ENCODE peak calls at places on chromosomes 6 and 20, in ten cellular contexts. S is psoas muscle; T is A549; Y is activated B cell treated with CpG ODN at 0.5 μM for 24 hours; U is GM23338; R is CD4-positive, alpha-beta T cell; I is GM10248; E is BE2C; W is type B pancreatic cell; J is AG04450. D is an unnamed sample.

GRCh38 chr6:19834858-19835257 is 2.3 kb upstream of the ID4 start:
- DNase-seq in S (no peak), T (no peak), Y (no peak), U (no peak), R (no peak), I (no peak), E (no peak), W (no peak), J (no peak), D (no peak)

GRCh38 chr6:140817176-140817575 is 1315.5 kb upstream of the GJE1 start:
- DNase-seq in S (no peak), T (no peak), Y (no peak), U (no peak), R (no peak), I (no peak), E (no peak), W (no peak), J (no peak), D (no peak)

GRCh38 chr6:37819802-37820712 is 530 bp downstream of the ZFAND3 start:
- DNase-seq in S (peak), T (peak), Y (peak), U (peak), R (peak), I (no peak), E (peak), W (no peak), J (no peak), D (no peak)

GRCh38 chr6:34391023-34391485 is 1.4 kb downstream of the NUDT3 start:
- DNase-seq in S (peak), T (peak), Y (no peak), U (peak), R (no peak), I (no peak), E (peak), W (no peak), J (no peak), D (no peak)

GRCh38 chr6:126542052-126542451 is 202.1 kb downstream of the CENPW start:
- DNase-seq in S (no peak), T (no peak), Y (no peak), U (no peak), R (no peak), I (no peak), E (no peak), W (no peak), J (no peak), D (no peak)

GRCh38 chr20:24914388-24915241 is 34.5 kb upstream of the CST7 start:
- DNase-seq in S (no peak), T (no peak), Y (no peak), U (no peak), R (no peak), I (no peak), E (no peak), W (peak), J (no peak), D (no peak)

GRCh38 chr20:11970243-11970836 is 52.6 kb downstream of the BTBD3 start:
- DNase-seq in S (no peak), T (no peak), Y (no peak), U (no peak), R (no peak), I (no peak), E (no peak), W (no peak), J (no peak), D (no peak)

GRCh38 chr20:6651016-6651415 is 116.5 kb upstream of the BMP2 start:
- DNase-seq in S (peak), T (no peak), Y (no peak), U (no peak), R (no peak), I (no peak), E (no peak), W (no peak), J (no peak), D (no peak)

GRCh38 chr6:93644611-93645010 is 225.3 kb upstream of the EPHA7 start:
- DNase-seq in S (no peak), T (no peak), Y (no peak), U (no peak), R (no peak), I (no peak), E (no peak), W (no peak), J (no peak), D (no peak)

GRCh38 chr20:47681977-47682812 is 103.1 kb downstream of the SULF2 start:
- DNase-seq in S (peak), T (peak), Y (no peak), U (no peak), R (no peak), I (no peak), E (peak), W (no peak), J (no peak), D (no peak)

GRCh38 chr20:63686492-63687321 is 9.7 kb upstream of the TNFRSF6B start:
- DNase-seq in S (peak), T (peak), Y (no peak), U (no peak), R (no peak), I (no peak), E (no peak), W (no peak), J (peak), D (no peak)

GRCh38 chr6:128519132-128519930 is 1.1 kb downstream of the PTPRK start:
- DNase-seq in S (peak), T (peak), Y (no peak), U (peak), R (peak), I (peak), E (peak), W (peak), J (no peak), D (no peak)

GRCh38 chr20:16701296-16701695 is 28.5 kb upstream of the SNRPB2 start:
- DNase-seq in S (no peak), T (peak), Y (no peak), U (peak), R (peak), I (peak), E (peak), W (no peak), J (no peak), D (no peak)

GRCh38 chr6:105398859-105399258 is 4.0 kb downstream of the PREP start:
- DNase-seq in S (no peak), T (no peak), Y (no peak), U (no peak), R (no peak), I (no peak), E (no peak), W (no peak), J (no peak), D (no peak)

GRCh38 chr6:105509506-105510331 is 106.8 kb upstream of the PREP start:
- DNase-seq in S (no peak), T (peak), Y (no peak), U (peak), R (no peak), I (no peak), E (peak), W (no peak), J (no peak), D (no peak)

GRCh38 chr20:25057234-25058050 is 497 bp downstream of the ACSS1 start:
- DNase-seq in S (peak), T (peak), Y (peak), U (peak), R (peak), I (peak), E (peak), W (no peak), J (no peak), D (no peak)

GRCh38 chr20:51360451-51361230 is 181.9 kb downstream of the NFATC2 start:
- DNase-seq in S (no peak), T (peak), Y (no peak), U (no peak), R (no peak), I (no peak), E (no peak), W (no peak), J (peak), D (no peak)

GRCh38 chr6:143513410-143513809 is 1.9 kb upstream of the FUCA2 start:
- DNase-seq in S (no peak), T (peak), Y (no peak), U (peak), R (peak), I (peak), E (peak), W (no peak), J (no peak), D (no peak)
- TF ChIP-seq CTCF in S (peak), T (peak), Y (no peak), U (peak), R (peak), I (peak), E (peak), W (peak), J (peak), D (peak)

GRCh38 chr6:150667977-150668716 is 68.5 kb downstream of the PLEKHG1 start:
- DNase-seq in S (peak), T (peak), Y (no peak), U (peak), R (no peak), I (no peak), E (no peak), W (peak), J (peak), D (no peak)

GRCh38 chr6:150672792-150673191 is 73.1 kb downstream of the PLEKHG1 start:
- DNase-seq in S (no peak), T (no peak), Y (no peak), U (no peak), R (no peak), I (no peak), E (no peak), W (no peak), J (no peak), D (no peak)

GRCh38 chr6:150673720-150674361 is 74.2 kb downstream of the PLEKHG1 start:
- DNase-seq in S (no peak), T (no peak), Y (no peak), U (no peak), R (no peak), I (no peak), E (no peak), W (no peak), J (no peak), D (no peak)

GRCh38 chr6:150668882-150669476 is 69.3 kb downstream of the PLEKHG1 start:
- DNase-seq in S (no peak), T (no peak), Y (no peak), U (no peak), R (no peak), I (no peak), E (no peak), W (no peak), J (no peak), D (no peak)

DNA sequence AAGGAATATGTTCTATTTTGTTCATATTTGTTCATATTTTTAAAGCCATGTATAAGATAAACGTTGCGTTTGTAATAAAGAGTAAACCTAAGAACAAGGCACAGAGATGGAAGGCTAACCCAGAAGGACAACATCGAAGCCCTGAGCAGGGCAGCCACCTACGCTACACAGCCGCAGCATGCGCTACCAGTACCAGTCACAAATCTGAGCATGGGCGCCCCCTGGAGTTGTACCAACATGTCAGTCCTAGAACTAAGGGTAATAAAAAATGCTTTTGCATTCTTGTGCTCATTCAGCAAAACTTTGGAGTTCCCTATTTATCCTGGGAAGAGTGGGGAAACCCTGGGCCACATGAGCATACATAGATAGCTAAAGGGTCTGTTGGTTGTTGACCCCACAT is 70.6 kb downstream of the PLEKHG1 start:
- DNase-seq in S (no peak), T (no peak), Y (no peak), U (no peak), R (no peak), I (no peak), E (no peak), W (no peak), J (no peak), D (no peak)
- TF ChIP-seq CTCF in S (no peak), T (no peak), Y (no peak), U (peak), R (no peak), I (no peak), E (no peak), W (peak), J (no peak), D (no peak)

DNA sequence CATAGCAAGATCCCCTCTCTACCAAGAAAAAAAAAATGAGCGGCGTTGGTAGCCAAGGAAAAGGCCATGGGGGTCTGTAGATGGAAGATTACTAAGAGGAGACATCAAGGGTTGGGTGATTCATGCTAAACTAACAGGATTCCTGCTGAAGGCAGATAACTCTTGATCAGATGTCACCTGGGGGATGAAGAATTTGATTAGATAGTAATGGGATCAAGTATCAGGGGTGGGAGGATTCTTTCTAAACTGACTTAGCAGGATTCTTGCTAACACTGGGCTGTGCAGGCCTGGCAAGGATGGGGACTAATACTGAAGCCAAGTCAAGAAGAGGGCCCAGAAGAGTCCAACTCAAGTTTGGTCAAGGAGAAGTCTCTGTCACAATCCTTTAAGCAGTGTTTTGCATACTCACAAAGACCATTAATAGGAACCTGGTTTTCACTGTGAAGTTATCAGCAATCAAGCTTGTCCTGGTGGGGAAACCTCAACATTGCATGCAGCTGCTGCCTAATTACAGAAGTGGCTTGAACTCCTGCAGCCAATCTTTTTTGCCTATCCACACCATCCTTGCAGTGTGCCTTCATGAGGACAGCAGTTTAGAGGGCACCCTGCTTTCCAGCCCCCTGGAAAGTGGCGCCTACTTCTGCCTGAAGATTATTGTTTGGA is 61.3 kb downstream of the ANKRD6 start:
- DNase-seq in S (no peak), T (no peak), Y (no peak), U (peak), R (no peak), I (no peak), E (no peak), W (no peak), J (no peak), D (no peak)
- TF ChIP-seq CTCF in S (no peak), T (no peak), Y (no peak), U (peak), R (no peak), I (no peak), E (peak), W (peak), J (no peak), D (no peak)

GRCh38 chr6:100577425-100577824 is 112.7 kb upstream of the SIM1 start:
- DNase-seq in S (no peak), T (no peak), Y (no peak), U (no peak), R (no peak), I (no peak), E (no peak), W (no peak), J (no peak), D (no peak)

GRCh38 chr6:100574836-100575235 is 110.1 kb upstream of the SIM1 start:
- DNase-seq in S (no peak), T (no peak), Y (no peak), U (no peak), R (no peak), I (no peak), E (no peak), W (no peak), J (no peak), D (no peak)

GRCh38 chr6:100568255-100568654 is 103.5 kb upstream of the SIM1 start:
- DNase-seq in S (no peak), T (no peak), Y (no peak), U (no peak), R (no peak), I (no peak), E (no peak), W (no peak), J (no peak), D (no peak)

DNA sequence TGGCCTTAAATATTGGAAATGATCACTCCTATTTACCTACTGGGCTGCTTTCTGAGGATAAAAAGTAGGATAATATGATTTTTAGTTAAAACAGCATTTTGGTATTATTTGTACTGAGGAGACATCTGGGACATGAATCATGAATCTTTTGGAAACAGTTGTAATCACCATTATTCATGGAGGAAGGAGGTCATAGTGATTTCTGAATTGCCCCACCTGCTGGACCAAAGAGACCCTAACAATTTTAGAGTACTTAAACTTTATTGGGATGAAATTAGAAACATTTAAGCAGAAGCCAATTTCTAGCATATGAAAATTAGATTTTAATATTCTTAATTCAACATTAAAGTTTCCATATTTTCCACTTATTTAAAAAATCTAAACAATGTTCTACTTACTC is 108.4 kb upstream of the SIM1 start:
- DNase-seq in S (no peak), T (peak), Y (no peak), U (peak), R (no peak), I (no peak), E (peak), W (no peak), J (no peak), D (no peak)
- TF ChIP-seq CTCF in S (no peak), T (peak), Y (no peak), U (peak), R (peak), I (peak), E (peak), W (peak), J (peak), D (peak)

GRCh38 chr6:12150812-12151432 is 138.8 kb downstream of the HIVEP1 start:
- DNase-seq in S (no peak), T (peak), Y (no peak), U (peak), R (peak), I (no peak), E (peak), W (no peak), J (no peak), D (no peak)

GRCh38 chr6:12149944-12150510 is 137.9 kb downstream of the HIVEP1 start:
- DNase-seq in S (no peak), T (no peak), Y (no peak), U (no peak), R (no peak), I (no peak), E (no peak), W (no peak), J (no peak), D (no peak)

GRCh38 chr6:12148317-12148801 is 136.2 kb downstream of the HIVEP1 start:
- DNase-seq in S (no peak), T (peak), Y (no peak), U (no peak), R (no peak), I (no peak), E (no peak), W (no peak), J (no peak), D (no peak)

GRCh38 chr6:12148841-12149240 is 136.7 kb downstream of the HIVEP1 start:
- DNase-seq in S (no peak), T (no peak), Y (no peak), U (no peak), R (no peak), I (no peak), E (no peak), W (no peak), J (no peak), D (no peak)

DNA sequence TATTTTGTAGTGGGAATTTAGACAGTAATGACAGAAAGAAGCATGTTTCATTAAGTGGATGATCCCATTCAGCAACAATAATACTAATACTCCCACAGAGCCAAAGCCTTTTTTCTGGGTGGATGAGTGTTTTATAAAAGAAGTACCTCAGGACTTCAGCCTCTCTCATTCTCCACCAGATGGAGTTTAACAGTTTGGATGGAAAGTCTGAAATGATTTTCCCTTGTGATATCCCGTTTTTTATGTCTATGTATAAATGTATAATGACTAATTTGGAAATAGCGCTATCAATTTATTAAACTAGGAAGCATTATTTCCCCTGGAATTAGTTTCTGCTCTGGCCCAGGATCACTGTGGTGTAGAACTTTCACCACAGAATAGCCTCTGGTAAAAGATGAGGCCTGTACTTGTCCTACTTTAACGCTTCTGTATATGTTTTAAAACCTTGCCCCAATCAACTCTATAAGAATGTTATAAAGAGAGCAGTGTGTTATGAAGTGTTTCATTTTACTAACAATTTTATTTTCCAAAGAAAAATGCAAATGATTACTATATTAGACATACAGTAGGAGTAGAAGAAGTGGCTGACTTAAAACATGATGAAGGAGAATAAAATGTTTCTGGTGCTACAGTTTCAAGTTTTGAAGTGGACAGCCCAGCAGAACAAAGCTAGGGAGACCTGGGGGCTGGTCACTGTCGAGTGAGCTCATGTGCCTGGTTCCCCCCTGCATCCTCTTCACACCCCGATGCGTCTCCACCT is 135.6 kb downstream of the HIVEP1 start:
- DNase-seq in S (no peak), T (no peak), Y (no peak), U (no peak), R (no peak), I (no peak), E (no peak), W (no peak), J (no peak), D (no peak)
- TF ChIP-seq CTCF in S (no peak), T (peak), Y (no peak), U (peak), R (no peak), I (no peak), E (peak), W (peak), J (peak), D (no peak)

GRCh38 chr6:5399391-5399790 is 138.1 kb downstream of the FARS2 start:
- DNase-seq in S (no peak), T (no peak), Y (no peak), U (no peak), R (no peak), I (no peak), E (no peak), W (no peak), J (no peak), D (no peak)

GRCh38 chr6:5403619-5404018 is 142.3 kb downstream of the FARS2 start:
- DNase-seq in S (no peak), T (no peak), Y (no peak), U (no peak), R (no peak), I (no peak), E (no peak), W (no peak), J (no peak), D (no peak)

GRCh38 chr6:5403076-5403475 is 141.8 kb downstream of the FARS2 start:
- DNase-seq in S (no peak), T (no peak), Y (no peak), U (no peak), R (no peak), I (no peak), E (no peak), W (no peak), J (no peak), D (no peak)

GRCh38 chr6:5398530-5398929 is 137.2 kb downstream of the FARS2 start:
- DNase-seq in S (no peak), T (peak), Y (no peak), U (peak), R (no peak), I (peak), E (no peak), W (no peak), J (no peak), D (no peak)

GRCh38 chr6:5401845-5402738 is 140.8 kb downstream of the FARS2 start:
- DNase-seq in S (no peak), T (no peak), Y (no peak), U (peak), R (no peak), I (no peak), E (no peak), W (no peak), J (no peak), D (no peak)
- TF ChIP-seq CTCF in S (peak), T (peak), Y (no peak), U (peak), R (no peak), I (peak), E (peak), W (peak), J (peak), D (peak)

GRCh38 chr6:164897523-164898094 is 411.8 kb downstream of the C6orf118 start:
- DNase-seq in S (no peak), T (no peak), Y (no peak), U (peak), R (no peak), I (no peak), E (no peak), W (no peak), J (no peak), D (no peak)
- TF ChIP-seq CTCF in S (no peak), T (no peak), Y (no peak), U (peak), R (no peak), I (no peak), E (peak), W (peak), J (no peak), D (no peak)

D was measured in D721Med.